ENCODE peak calls at places on chromosomes 5 and 9, in eight cellular contexts. P is brain microvascular endothelial cell; U is B cell; Z is lower leg skin; M is endothelial cell; Y is lung; X is activated CD8-positive, alpha-beta T cell treated with anti-CD3 and anti-CD28 coated beads for 36 hours; J is GM23338. W is an unnamed sample.

GRCh38 chr9:99052849-99053715 is 51.8 kb upstream of the TGFBR1 start:
- DNase-seq in P (no peak), U (peak), Z (no peak), M (no peak), Y (no peak), X (peak), J (no peak), W (no peak)

GRCh38 chr9:93903886-93904648 is 51.1 kb downstream of the BARX1 start:
- DNase-seq in P (no peak), U (no peak), Z (peak), M (no peak), Y (no peak), X (no peak), J (no peak), W (no peak)

GRCh38 chr9:131994364-131995110 is 85.1 kb downstream of the MED27 start:
- DNase-seq in P (no peak), U (no peak), Z (no peak), M (no peak), Y (no peak), X (no peak), J (no peak), W (no peak)

GRCh38 chr5:43309657-43310056 is 3.6 kb downstream of the HMGCS1 start:
- DNase-seq in P (no peak), U (no peak), Z (no peak), M (no peak), Y (no peak), X (no peak), J (no peak), W (no peak)

GRCh38 chr5:126998201-126998631 is 32.1 kb downstream of the MARCHF3 start:
- DNase-seq in P (no peak), U (peak), Z (no peak), M (no peak), Y (no peak), X (no peak), J (no peak), W (no peak)

GRCh38 chr5:139644646-139645494 is 3.3 kb upstream of the CXXC5 start:
- DNase-seq in P (no peak), U (no peak), Z (peak), M (no peak), Y (no peak), X (no peak), J (no peak), W (no peak)

GRCh38 chr9:86321373-86321772 is 32.8 kb downstream of the TUT7 start:
- DNase-seq in P (peak), U (no peak), Z (no peak), M (no peak), Y (no peak), X (no peak), J (no peak), W (no peak)

GRCh38 chr5:177440211-177440989 is 6.2 kb upstream of the PRR7 start:
- DNase-seq in P (no peak), U (no peak), Z (no peak), M (no peak), Y (no peak), X (peak), J (no peak), W (no peak)

GRCh38 chr5:43571237-43571636 is 14.4 kb upstream of the PAIP1 start:
- DNase-seq in P (no peak), U (no peak), Z (no peak), M (no peak), Y (no peak), X (no peak), J (no peak), W (no peak)

GRCh38 chr5:9474241-9475002 is 71.5 kb downstream of the SEMA5A start:
- DNase-seq in P (no peak), U (no peak), Z (no peak), M (no peak), Y (no peak), X (no peak), J (no peak), W (no peak)

GRCh38 chr5:9470410-9470809 is 75.5 kb downstream of the SEMA5A start:
- DNase-seq in P (no peak), U (no peak), Z (no peak), M (no peak), Y (no peak), X (no peak), J (no peak), W (no peak)

GRCh38 chr5:9468070-9468388 is 77.8 kb downstream of the SEMA5A start:
- DNase-seq in P (peak), U (no peak), Z (peak), M (no peak), Y (no peak), X (no peak), J (no peak), W (no peak)

GRCh38 chr5:9477537-9477936 is 68.3 kb downstream of the SEMA5A start:
- DNase-seq in P (no peak), U (no peak), Z (no peak), M (no peak), Y (no peak), X (no peak), J (no peak), W (no peak)

DNA sequence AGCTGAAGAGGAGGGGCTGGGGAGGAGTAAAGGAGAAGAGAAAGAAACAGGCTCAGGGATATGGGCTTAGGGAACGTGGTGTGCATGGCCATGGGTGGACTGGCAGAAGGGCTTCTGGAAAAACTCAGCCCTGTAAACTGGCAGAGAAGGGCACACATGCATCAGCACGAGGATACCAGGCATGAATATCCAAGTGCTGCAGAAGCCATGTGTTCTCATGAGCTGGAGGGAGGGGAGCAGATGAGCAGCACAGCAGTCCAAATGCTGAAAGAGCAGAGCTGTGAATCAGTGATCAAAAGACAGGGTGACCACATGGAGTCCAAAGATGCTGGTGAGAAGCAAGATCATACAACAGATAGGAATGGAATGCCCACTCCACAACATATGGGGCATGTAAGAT is 72.3 kb downstream of the SEMA5A start:
- DNase-seq in P (no peak), U (no peak), Z (no peak), M (no peak), Y (no peak), X (no peak), J (no peak), W (no peak)
- TF ChIP-seq CTCF in P (no peak), U (no peak), Z (no peak), M (no peak), Y (no peak), X (no peak), J (no peak), W (no peak)

GRCh38 chr9:134585746-134586706 is 55.6 kb upstream of the COL5A1 start:
- DNase-seq in P (peak), U (no peak), Z (peak), M (no peak), Y (peak), X (no peak), J (no peak), W (no peak)
- TF ChIP-seq CTCF in P (peak), U (no peak), Z (no peak), M (no peak), Y (no peak), X (no peak), J (no peak), W (no peak)

GRCh38 chr9:134340475-134341186 is 14.4 kb downstream of the RXRA start:
- DNase-seq in P (no peak), U (no peak), Z (no peak), M (peak), Y (peak), X (no peak), J (no peak), W (no peak)

GRCh38 chr9:134341306-134341705 is 15.1 kb downstream of the RXRA start:
- DNase-seq in P (no peak), U (no peak), Z (no peak), M (no peak), Y (peak), X (no peak), J (no peak), W (no peak)

GRCh38 chr9:134338394-134339182 is 12.3 kb downstream of the RXRA start:
- DNase-seq in P (no peak), U (no peak), Z (no peak), M (no peak), Y (no peak), X (no peak), J (no peak), W (no peak)

GRCh38 chr9:134337469-134337868 is 11.2 kb downstream of the RXRA start:
- DNase-seq in P (no peak), U (no peak), Z (no peak), M (no peak), Y (no peak), X (no peak), J (no peak), W (no peak)

GRCh38 chr9:134339183-134339806 is 13.0 kb downstream of the RXRA start:
- DNase-seq in P (no peak), U (no peak), Z (no peak), M (no peak), Y (no peak), X (no peak), J (no peak), W (no peak)
- TF ChIP-seq CTCF in P (no peak), U (no peak), Z (no peak), M (no peak), Y (no peak), X (no peak), J (no peak), W (no peak)

GRCh38 chr5:41347569-41347968 is 134.2 kb upstream of the C6 start:
- DNase-seq in P (no peak), U (no peak), Z (no peak), M (no peak), Y (no peak), X (no peak), J (peak), W (no peak)
- TF ChIP-seq CTCF in P (no peak), U (no peak), Z (no peak), M (no peak), Y (no peak), X (no peak), J (peak), W (no peak)

GRCh38 chr9:16303506-16303905 is 567.0 kb downstream of the BNC2 start:
- DNase-seq in P (no peak), U (no peak), Z (peak), M (no peak), Y (no peak), X (no peak), J (no peak), W (no peak)
- TF ChIP-seq CTCF in P (no peak), U (no peak), Z (no peak), M (no peak), Y (no peak), X (no peak), J (no peak), W (no peak)